ENCODE peak calls at places on chromosome 7, in six cellular contexts. One of them, this sample, is unnamed.

GRCh38 chr7:21142081-21142480 is 285.8 kb upstream of the SP4 start:
- DNase-seq in CD8-positive, alpha-beta T cell: no peak
- DNase-seq in SK-N-SH: no peak
- DNase-seq in AG09309: no peak
- DNase-seq in astrocyte of the spinal cord: no peak
- DNase-seq in adrenal gland: no peak
- DNase-seq in this sample: no peak

GRCh38 chr7:96949766-96950165 is 55.6 kb upstream of the DLX6 start:
- DNase-seq in CD8-positive, alpha-beta T cell: no peak
- DNase-seq in SK-N-SH: no peak
- DNase-seq in AG09309: no peak
- DNase-seq in astrocyte of the spinal cord: peak
- DNase-seq in adrenal gland: peak
- DNase-seq in this sample: no peak

GRCh38 chr7:14235056-14235455 is 245.6 kb upstream of the ETV1 start:
- DNase-seq in CD8-positive, alpha-beta T cell: no peak
- DNase-seq in SK-N-SH: no peak
- DNase-seq in AG09309: no peak
- DNase-seq in astrocyte of the spinal cord: no peak
- DNase-seq in adrenal gland: no peak
- DNase-seq in this sample: no peak

GRCh38 chr7:55052081-55052480 is 33.3 kb downstream of the EGFR start:
- DNase-seq in CD8-positive, alpha-beta T cell: no peak
- DNase-seq in SK-N-SH: no peak
- DNase-seq in AG09309: no peak
- DNase-seq in astrocyte of the spinal cord: peak
- DNase-seq in adrenal gland: no peak
- DNase-seq in this sample: no peak

GRCh38 chr7:128030999-128031681 is at the start of gene LRRC4:
- DNase-seq in CD8-positive, alpha-beta T cell: no peak
- DNase-seq in SK-N-SH: peak
- DNase-seq in AG09309: no peak
- DNase-seq in astrocyte of the spinal cord: peak
- DNase-seq in adrenal gland: peak
- DNase-seq in this sample: no peak

GRCh38 chr7:28700790-28701203 is 257.3 kb downstream of the TRIL start:
- DNase-seq in CD8-positive, alpha-beta T cell: no peak
- DNase-seq in SK-N-SH: no peak
- DNase-seq in AG09309: no peak
- DNase-seq in astrocyte of the spinal cord: peak
- DNase-seq in adrenal gland: no peak
- DNase-seq in this sample: no peak

GRCh38 chr7:24725554-24726260 is 31.6 kb downstream of the GSDME start:
- DNase-seq in CD8-positive, alpha-beta T cell: peak
- DNase-seq in SK-N-SH: no peak
- DNase-seq in AG09309: no peak
- DNase-seq in astrocyte of the spinal cord: no peak
- DNase-seq in adrenal gland: no peak
- DNase-seq in this sample: no peak

GRCh38 chr7:16416289-16417282 is 4.8 kb downstream of the CRPPA start:
- DNase-seq in CD8-positive, alpha-beta T cell: no peak
- DNase-seq in SK-N-SH: no peak
- DNase-seq in AG09309: no peak
- DNase-seq in astrocyte of the spinal cord: peak
- DNase-seq in adrenal gland: no peak
- DNase-seq in this sample: no peak

GRCh38 chr7:127943541-127944521 is 87.4 kb downstream of the LRRC4 start:
- DNase-seq in CD8-positive, alpha-beta T cell: no peak
- DNase-seq in SK-N-SH: peak
- DNase-seq in AG09309: no peak
- DNase-seq in astrocyte of the spinal cord: peak
- DNase-seq in adrenal gland: no peak
- DNase-seq in this sample: no peak

GRCh38 chr7:150361807-150362621 is 6.6 kb upstream of the REPIN1 start:
- DNase-seq in CD8-positive, alpha-beta T cell: no peak
- DNase-seq in SK-N-SH: no peak
- DNase-seq in AG09309: no peak
- DNase-seq in astrocyte of the spinal cord: no peak
- DNase-seq in adrenal gland: no peak
- DNase-seq in this sample: no peak

GRCh38 chr7:91826377-91826776 is 54.1 kb downstream of the MTERF1 start:
- DNase-seq in CD8-positive, alpha-beta T cell: no peak
- DNase-seq in SK-N-SH: no peak
- DNase-seq in AG09309: no peak
- DNase-seq in astrocyte of the spinal cord: peak
- DNase-seq in adrenal gland: no peak
- DNase-seq in this sample: no peak

GRCh38 chr7:129186749-129187260 is 1.6 kb upstream of the SMO start:
- DNase-seq in CD8-positive, alpha-beta T cell: no peak
- DNase-seq in SK-N-SH: no peak
- DNase-seq in AG09309: no peak
- DNase-seq in astrocyte of the spinal cord: no peak
- DNase-seq in adrenal gland: no peak
- DNase-seq in this sample: no peak

GRCh38 chr7:134452991-134453473 is 5.9 kb downstream of the AKR1B1 start:
- DNase-seq in CD8-positive, alpha-beta T cell: no peak
- DNase-seq in SK-N-SH: no peak
- DNase-seq in AG09309: no peak
- DNase-seq in astrocyte of the spinal cord: no peak
- DNase-seq in adrenal gland: no peak
- DNase-seq in this sample: no peak

GRCh38 chr7:84624927-84625326 is 430.3 kb upstream of the SEMA3A start:
- DNase-seq in CD8-positive, alpha-beta T cell: no peak
- DNase-seq in SK-N-SH: no peak
- DNase-seq in AG09309: no peak
- DNase-seq in astrocyte of the spinal cord: no peak
- DNase-seq in adrenal gland: no peak
- DNase-seq in this sample: no peak

GRCh38 chr7:73599916-73600315 is 21.5 kb upstream of the TBL2 start:
- DNase-seq in CD8-positive, alpha-beta T cell: no peak
- DNase-seq in SK-N-SH: no peak
- DNase-seq in AG09309: no peak
- DNase-seq in astrocyte of the spinal cord: no peak
- DNase-seq in adrenal gland: no peak
- DNase-seq in this sample: no peak

GRCh38 chr7:37333075-37333474 is 115.6 kb downstream of the ELMO1 start:
- DNase-seq in CD8-positive, alpha-beta T cell: no peak
- DNase-seq in SK-N-SH: no peak
- DNase-seq in AG09309: no peak
- DNase-seq in astrocyte of the spinal cord: no peak
- DNase-seq in adrenal gland: no peak
- DNase-seq in this sample: no peak

GRCh38 chr7:64875258-64875657 is 27.8 kb upstream of the ZNF273 start:
- DNase-seq in CD8-positive, alpha-beta T cell: no peak
- DNase-seq in SK-N-SH: no peak
- DNase-seq in AG09309: no peak
- DNase-seq in astrocyte of the spinal cord: no peak
- DNase-seq in adrenal gland: no peak
- DNase-seq in this sample: no peak

GRCh38 chr7:69374036-69374420 is 224.2 kb upstream of the AUTS2 start:
- DNase-seq in CD8-positive, alpha-beta T cell: no peak
- DNase-seq in SK-N-SH: no peak
- DNase-seq in AG09309: no peak
- DNase-seq in astrocyte of the spinal cord: no peak
- DNase-seq in adrenal gland: no peak
- DNase-seq in this sample: no peak

GRCh38 chr7:102469972-102470825 is 5.4 kb downstream of the LRWD1 start:
- DNase-seq in CD8-positive, alpha-beta T cell: no peak
- DNase-seq in SK-N-SH: no peak
- DNase-seq in AG09309: no peak
- DNase-seq in astrocyte of the spinal cord: no peak
- DNase-seq in adrenal gland: no peak
- DNase-seq in this sample: no peak

GRCh38 chr7:82264752-82265305 is 178.7 kb downstream of the CACNA2D1 start:
- DNase-seq in CD8-positive, alpha-beta T cell: no peak
- DNase-seq in SK-N-SH: no peak
- DNase-seq in AG09309: no peak
- DNase-seq in astrocyte of the spinal cord: no peak
- DNase-seq in adrenal gland: no peak
- DNase-seq in this sample: no peak

GRCh38 chr7:5543361-5543760 is 119.7 kb upstream of the TNRC18 start:
- DNase-seq in CD8-positive, alpha-beta T cell: no peak
- DNase-seq in SK-N-SH: no peak
- DNase-seq in AG09309: no peak
- DNase-seq in astrocyte of the spinal cord: no peak
- DNase-seq in adrenal gland: peak
- DNase-seq in this sample: no peak

GRCh38 chr7:11232462-11232861 is 258.8 kb downstream of the PHF14 start:
- DNase-seq in CD8-positive, alpha-beta T cell: no peak
- DNase-seq in SK-N-SH: no peak
- DNase-seq in AG09309: no peak
- DNase-seq in astrocyte of the spinal cord: no peak
- DNase-seq in adrenal gland: no peak
- DNase-seq in this sample: no peak

GRCh38 chr7:27962250-27962649 is 218.3 kb downstream of the JAZF1 start:
- DNase-seq in CD8-positive, alpha-beta T cell: no peak
- DNase-seq in SK-N-SH: no peak
- DNase-seq in AG09309: no peak
- DNase-seq in astrocyte of the spinal cord: no peak
- DNase-seq in adrenal gland: no peak
- DNase-seq in this sample: no peak

GRCh38 chr7:158103378-158103777 is 484.2 kb downstream of the PTPRN2 start:
- DNase-seq in CD8-positive, alpha-beta T cell: no peak
- DNase-seq in SK-N-SH: no peak
- DNase-seq in AG09309: no peak
- DNase-seq in astrocyte of the spinal cord: no peak
- DNase-seq in adrenal gland: no peak
- DNase-seq in this sample: no peak
- H3K4me3 ChIP-seq in CD8-positive, alpha-beta T cell: no peak
- H3K4me3 ChIP-seq in SK-N-SH: no peak
- H3K4me3 ChIP-seq in AG09309: no peak
- H3K4me3 ChIP-seq in astrocyte of the spinal cord: no peak
- H3K4me3 ChIP-seq in adrenal gland: no peak
- H3K4me3 ChIP-seq in this sample: no peak

DNA sequence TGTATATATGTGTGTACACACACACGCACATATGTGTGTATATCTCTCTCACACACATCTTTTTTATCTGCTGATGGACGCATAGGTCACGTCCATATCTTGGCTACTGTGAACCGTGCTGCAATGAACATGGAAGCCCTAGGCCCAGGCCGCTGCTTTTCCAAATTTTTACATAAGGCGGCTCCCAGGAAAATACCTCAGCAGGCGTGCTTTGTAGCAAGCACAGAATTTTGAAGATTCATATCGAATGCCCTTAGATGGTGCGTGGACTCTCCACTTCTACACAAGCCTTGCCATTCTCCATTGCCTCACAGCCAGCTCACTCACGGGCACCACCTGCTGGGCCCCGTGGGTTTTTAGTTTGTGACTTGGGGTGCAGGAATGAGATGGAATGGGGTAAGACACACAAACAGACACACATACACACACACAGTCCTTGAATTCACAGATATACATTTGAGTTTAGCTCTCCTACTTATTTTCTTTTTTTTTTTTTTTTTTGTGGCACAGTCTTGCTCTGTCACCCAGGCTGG is 57.9 kb upstream of the RNF32 start:
- DNase-seq in CD8-positive, alpha-beta T cell: no peak
- DNase-seq in SK-N-SH: no peak
- DNase-seq in AG09309: no peak
- DNase-seq in astrocyte of the spinal cord: no peak
- DNase-seq in adrenal gland: no peak
- DNase-seq in this sample: no peak
- TF ChIP-seq CTCF in CD8-positive, alpha-beta T cell: no peak
- TF ChIP-seq CTCF in SK-N-SH: peak
- TF ChIP-seq CTCF in AG09309: no peak
- TF ChIP-seq CTCF in astrocyte of the spinal cord: no peak
- TF ChIP-seq CTCF in adrenal gland: no peak
- TF ChIP-seq CTCF in this sample: no peak

DNA sequence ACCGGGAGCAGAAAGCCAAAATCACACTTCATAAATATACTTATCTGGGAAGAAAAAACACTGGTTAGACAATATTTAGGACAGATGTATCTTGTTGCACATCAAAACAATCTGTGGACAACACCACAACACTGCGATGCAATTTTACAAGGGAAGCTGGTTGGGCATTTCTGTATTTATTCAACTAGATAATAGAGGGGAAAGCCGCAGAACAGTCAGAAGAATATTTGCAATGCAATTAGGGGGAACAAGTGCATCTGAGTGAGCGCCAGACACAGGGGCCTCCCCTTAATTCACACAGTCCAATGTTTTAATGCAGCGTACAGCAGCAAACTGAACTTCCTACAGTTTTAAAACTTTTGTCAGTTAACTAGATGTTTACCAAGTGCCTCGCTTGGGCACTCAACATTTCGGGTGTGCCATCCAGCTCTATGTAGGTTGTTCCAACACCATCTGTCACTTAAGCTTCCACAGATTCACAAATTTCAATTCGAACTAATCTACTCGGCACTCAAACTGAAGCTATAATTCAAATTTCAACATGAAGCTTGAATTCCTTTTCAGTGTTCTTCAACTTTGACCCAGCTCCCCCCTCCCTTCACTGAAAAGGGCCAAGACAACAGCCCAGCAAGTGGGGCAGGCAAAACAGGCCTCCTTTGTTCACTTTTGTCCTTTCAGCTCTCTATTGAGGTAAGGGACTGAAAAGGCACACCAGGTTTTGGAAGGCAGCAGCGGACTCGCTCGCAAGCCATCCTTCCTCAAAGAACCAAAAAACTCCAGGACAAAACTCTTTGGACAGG is 7.3 kb downstream of the NRCAM start:
- DNase-seq in CD8-positive, alpha-beta T cell: no peak
- DNase-seq in SK-N-SH: peak
- DNase-seq in AG09309: no peak
- DNase-seq in astrocyte of the spinal cord: no peak
- DNase-seq in adrenal gland: no peak
- DNase-seq in this sample: no peak
- H3K4me3 ChIP-seq in CD8-positive, alpha-beta T cell: no peak
- H3K4me3 ChIP-seq in SK-N-SH: no peak
- H3K4me3 ChIP-seq in AG09309: no peak
- H3K4me3 ChIP-seq in astrocyte of the spinal cord: no peak
- H3K4me3 ChIP-seq in adrenal gland: no peak
- H3K4me3 ChIP-seq in this sample: no peak

DNA sequence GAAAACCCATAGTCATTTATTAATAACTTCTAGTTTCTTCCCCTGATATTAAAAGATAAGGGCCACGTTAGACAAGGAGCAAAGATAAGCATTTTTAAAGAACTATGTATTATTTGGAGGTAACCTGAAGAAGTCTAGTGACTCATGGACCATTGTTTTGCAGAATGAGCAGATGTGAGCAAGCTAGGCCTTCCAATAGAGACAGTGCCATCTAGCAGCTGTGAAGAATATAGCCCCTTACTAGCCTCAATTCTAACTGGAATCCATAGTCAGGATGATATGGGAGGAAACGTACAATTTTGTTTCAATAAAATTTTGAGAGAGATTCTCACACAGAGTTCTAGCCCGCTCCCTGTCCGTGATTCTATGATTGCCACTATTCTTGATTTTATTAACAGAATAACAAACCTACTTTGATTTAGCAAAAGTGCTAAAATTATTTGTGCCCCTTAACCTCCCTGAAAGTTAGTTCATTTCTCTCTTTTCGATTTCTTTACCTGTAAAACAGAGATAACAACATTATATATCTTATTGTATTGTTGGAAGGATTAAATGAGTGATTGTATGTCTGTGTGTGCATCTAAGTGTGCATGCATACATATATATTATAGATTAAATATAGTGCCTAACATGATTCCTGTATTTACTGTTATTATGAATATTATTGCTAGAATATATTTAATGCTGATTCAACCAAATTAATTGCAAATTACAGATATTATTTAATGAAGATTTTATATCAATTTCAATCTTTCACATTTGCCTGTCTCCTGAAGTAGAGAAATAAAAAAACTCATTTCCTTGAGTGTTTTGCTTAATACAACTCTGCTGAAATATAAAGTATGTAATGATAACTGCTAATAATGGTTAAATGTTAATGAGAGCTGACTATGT is 22.7 kb downstream of the FAM237B start:
- DNase-seq in CD8-positive, alpha-beta T cell: no peak
- DNase-seq in SK-N-SH: peak
- DNase-seq in AG09309: peak
- DNase-seq in astrocyte of the spinal cord: peak
- DNase-seq in adrenal gland: peak
- DNase-seq in this sample: peak
- TF ChIP-seq CTCF in CD8-positive, alpha-beta T cell: no peak
- TF ChIP-seq CTCF in SK-N-SH: peak
- TF ChIP-seq CTCF in AG09309: peak
- TF ChIP-seq CTCF in astrocyte of the spinal cord: peak
- TF ChIP-seq CTCF in adrenal gland: peak
- TF ChIP-seq CTCF in this sample: peak